ENCODE peak calls at places on chromosomes 2 and 18, in four cellular contexts. One of them, this sample, is unnamed.

GRCh38 chr2:44397447-44397846 is 35.7 kb downstream of the CAMKMT start:
- DNase-seq in AG04450: no peak
- DNase-seq in CD8-positive, alpha-beta T cell: no peak
- DNase-seq in A549: no peak
- DNase-seq in this sample: no peak

GRCh38 chr2:173149491-173149890 is 73.8 kb downstream of the MAP3K20 start:
- DNase-seq in AG04450: no peak
- DNase-seq in CD8-positive, alpha-beta T cell: peak
- DNase-seq in A549: no peak
- DNase-seq in this sample: no peak

GRCh38 chr2:241040811-241041334 is 42.5 kb downstream of the SNED1 start:
- DNase-seq in AG04450: no peak
- DNase-seq in CD8-positive, alpha-beta T cell: no peak
- DNase-seq in A549: no peak
- DNase-seq in this sample: no peak

GRCh38 chr18:13457327-13457726 is 238.8 kb downstream of the LDLRAD4 start:
- DNase-seq in AG04450: no peak
- DNase-seq in CD8-positive, alpha-beta T cell: no peak
- DNase-seq in A549: no peak
- DNase-seq in this sample: no peak

GRCh38 chr18:44637210-44638051 is 43.3 kb upstream of the SETBP1 start:
- DNase-seq in AG04450: no peak
- DNase-seq in CD8-positive, alpha-beta T cell: no peak
- DNase-seq in A549: peak
- DNase-seq in this sample: no peak

GRCh38 chr18:59861009-59861408 is 38.8 kb upstream of the PMAIP1 start:
- DNase-seq in AG04450: no peak
- DNase-seq in CD8-positive, alpha-beta T cell: no peak
- DNase-seq in A549: no peak
- DNase-seq in this sample: no peak

GRCh38 chr2:19746611-19747309 is 155.0 kb downstream of the TTC32 start:
- DNase-seq in AG04450: no peak
- DNase-seq in CD8-positive, alpha-beta T cell: no peak
- DNase-seq in A549: peak
- DNase-seq in this sample: no peak

GRCh38 chr2:116719841-116720240 is 1094.7 kb upstream of the DDX18 start:
- DNase-seq in AG04450: no peak
- DNase-seq in CD8-positive, alpha-beta T cell: no peak
- DNase-seq in A549: no peak
- DNase-seq in this sample: peak

GRCh38 chr18:43442571-43442970 is 165.3 kb upstream of the SYT4 start:
- DNase-seq in AG04450: no peak
- DNase-seq in CD8-positive, alpha-beta T cell: no peak
- DNase-seq in A549: no peak
- DNase-seq in this sample: no peak

GRCh38 chr2:85852979-85853498 is 35.8 kb downstream of the ST3GAL5 start:
- DNase-seq in AG04450: no peak
- DNase-seq in CD8-positive, alpha-beta T cell: peak
- DNase-seq in A549: no peak
- DNase-seq in this sample: no peak

GRCh38 chr2:183037281-183037659 is 987 bp downstream of the NCKAP1 start:
- DNase-seq in AG04450: no peak
- DNase-seq in CD8-positive, alpha-beta T cell: no peak
- DNase-seq in A549: no peak
- DNase-seq in this sample: no peak

GRCh38 chr2:74505448-74506246 is 1.8 kb downstream of the PCGF1 start:
- DNase-seq in AG04450: no peak
- DNase-seq in CD8-positive, alpha-beta T cell: no peak
- DNase-seq in A549: no peak
- DNase-seq in this sample: no peak

GRCh38 chr2:235740821-235741220 is 247.0 kb downstream of the AGAP1 start:
- DNase-seq in AG04450: no peak
- DNase-seq in CD8-positive, alpha-beta T cell: no peak
- DNase-seq in A549: peak
- DNase-seq in this sample: no peak

GRCh38 chr2:191565647-191566198 is 112.2 kb upstream of the NABP1 start:
- DNase-seq in AG04450: no peak
- DNase-seq in CD8-positive, alpha-beta T cell: no peak
- DNase-seq in A549: no peak
- DNase-seq in this sample: no peak

GRCh38 chr2:25228848-25229674 is 60.7 kb upstream of the POMC start:
- DNase-seq in AG04450: peak
- DNase-seq in CD8-positive, alpha-beta T cell: peak
- DNase-seq in A549: peak
- DNase-seq in this sample: no peak

GRCh38 chr2:166900700-166901099 is 12.4 kb downstream of the XIRP2 start:
- DNase-seq in AG04450: no peak
- DNase-seq in CD8-positive, alpha-beta T cell: no peak
- DNase-seq in A549: peak
- DNase-seq in this sample: no peak

GRCh38 chr2:172208881-172209325 is 106.2 kb upstream of the DLX2 start:
- DNase-seq in AG04450: no peak
- DNase-seq in CD8-positive, alpha-beta T cell: no peak
- DNase-seq in A549: no peak
- DNase-seq in this sample: no peak

GRCh38 chr2:60586081-60586480 is 32.6 kb upstream of the BCL11A start:
- DNase-seq in AG04450: no peak
- DNase-seq in CD8-positive, alpha-beta T cell: no peak
- DNase-seq in A549: no peak
- DNase-seq in this sample: peak

GRCh38 chr2:226215902-226216503 is 583.6 kb downstream of the IRS1 start:
- DNase-seq in AG04450: no peak
- DNase-seq in CD8-positive, alpha-beta T cell: peak
- DNase-seq in A549: peak
- DNase-seq in this sample: no peak

GRCh38 chr2:221465776-221466175 is 106.3 kb downstream of the EPHA4 start:
- DNase-seq in AG04450: no peak
- DNase-seq in CD8-positive, alpha-beta T cell: no peak
- DNase-seq in A549: no peak
- DNase-seq in this sample: no peak

GRCh38 chr2:104861295-104862060 is 7.6 kb downstream of the POU3F3 start:
- DNase-seq in AG04450: no peak
- DNase-seq in CD8-positive, alpha-beta T cell: no peak
- DNase-seq in A549: no peak
- DNase-seq in this sample: no peak

GRCh38 chr2:95311821-95312542 is 14.8 kb downstream of the KCNIP3 start:
- DNase-seq in AG04450: no peak
- DNase-seq in CD8-positive, alpha-beta T cell: no peak
- DNase-seq in A549: no peak
- DNase-seq in this sample: no peak

GRCh38 chr18:30971338-30971956 is 71.1 kb downstream of the DSC3 start:
- DNase-seq in AG04450: no peak
- DNase-seq in CD8-positive, alpha-beta T cell: no peak
- DNase-seq in A549: peak
- DNase-seq in this sample: no peak

GRCh38 chr18:44598514-44598913 is 82.2 kb upstream of the SETBP1 start:
- DNase-seq in AG04450: no peak
- DNase-seq in CD8-positive, alpha-beta T cell: no peak
- DNase-seq in A549: no peak
- DNase-seq in this sample: no peak

GRCh38 chr2:168633200-168633599 is 169.2 kb upstream of the NOSTRIN start:
- DNase-seq in AG04450: no peak
- DNase-seq in CD8-positive, alpha-beta T cell: no peak
- DNase-seq in A549: no peak
- DNase-seq in this sample: no peak

GRCh38 chr2:222939208-222939846 is 78.5 kb downstream of the ACSL3 start:
- DNase-seq in AG04450: no peak
- DNase-seq in CD8-positive, alpha-beta T cell: peak
- DNase-seq in A549: peak
- DNase-seq in this sample: no peak

GRCh38 chr18:68925268-68925667 is 127.4 kb downstream of the CCDC102B start:
- DNase-seq in AG04450: no peak
- DNase-seq in CD8-positive, alpha-beta T cell: no peak
- DNase-seq in A549: no peak
- DNase-seq in this sample: no peak

DNA sequence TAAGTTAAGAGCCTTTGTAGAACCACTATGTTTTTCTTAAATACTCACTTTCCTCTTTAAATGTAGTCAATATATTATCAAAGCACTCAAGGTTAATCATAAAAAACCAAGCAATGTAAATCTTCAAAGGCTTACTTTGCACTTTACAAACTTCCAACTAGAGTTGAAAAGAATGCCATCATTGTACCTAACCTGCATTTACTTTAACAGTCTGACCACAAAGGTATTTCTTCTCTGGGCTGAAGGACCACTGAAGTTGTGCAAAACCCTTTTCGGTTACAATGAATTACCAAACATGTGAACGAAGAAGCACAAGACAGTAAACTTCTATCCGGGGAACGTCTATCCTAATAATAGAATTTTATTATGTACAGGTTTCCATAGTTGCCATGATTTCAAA is 3.0 kb downstream of the HNRNPLL start:
- DNase-seq in AG04450: no peak
- DNase-seq in CD8-positive, alpha-beta T cell: no peak
- DNase-seq in A549: no peak
- DNase-seq in this sample: no peak
- H3K27ac ChIP-seq in AG04450: no peak
- H3K27ac ChIP-seq in CD8-positive, alpha-beta T cell: no peak
- H3K27ac ChIP-seq in A549: no peak
- H3K27ac ChIP-seq in this sample: no peak

GRCh38 chr2:42659601-42660000 is 91.2 kb downstream of the MTA3 start:
- DNase-seq in AG04450: no peak
- DNase-seq in CD8-positive, alpha-beta T cell: no peak
- DNase-seq in A549: no peak
- DNase-seq in this sample: no peak

GRCh38 chr2:42663828-42664227 is 95.4 kb downstream of the MTA3 start:
- DNase-seq in AG04450: no peak
- DNase-seq in CD8-positive, alpha-beta T cell: no peak
- DNase-seq in A549: no peak
- DNase-seq in this sample: no peak

DNA sequence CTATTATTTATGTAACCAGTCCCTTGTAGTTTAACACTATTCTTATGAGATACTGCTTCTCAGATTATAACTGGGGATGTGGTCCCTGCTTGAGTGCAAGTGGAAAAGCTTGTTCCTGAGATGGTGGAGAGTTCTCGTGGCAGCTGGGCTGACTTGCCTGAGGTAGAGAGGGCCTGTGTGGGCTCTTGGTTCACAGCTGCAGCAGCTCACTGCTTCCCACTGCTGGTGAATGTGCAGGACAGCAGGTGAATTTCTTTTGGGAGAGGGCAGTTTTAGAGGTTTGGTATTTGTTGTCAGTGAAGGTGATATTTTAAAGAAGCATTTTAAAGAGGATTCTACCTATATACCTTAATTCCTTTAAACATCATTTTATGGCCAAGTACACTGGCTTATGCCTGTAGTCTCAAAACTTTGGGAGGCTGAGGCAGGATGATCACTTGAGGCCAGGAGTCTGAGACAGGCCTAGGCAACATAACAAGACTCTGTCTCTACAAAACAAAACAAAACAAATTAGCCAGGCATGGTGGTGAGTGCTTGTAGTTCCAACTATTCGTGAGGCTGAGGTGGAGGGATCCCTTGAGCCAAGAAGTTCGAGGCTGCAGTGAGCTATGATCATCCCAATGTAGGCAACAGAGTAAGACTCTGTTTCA is 94.8 kb downstream of the MTA3 start:
- DNase-seq in AG04450: peak
- DNase-seq in CD8-positive, alpha-beta T cell: peak
- DNase-seq in A549: peak
- DNase-seq in this sample: peak
- H3K27ac ChIP-seq in AG04450: no peak
- H3K27ac ChIP-seq in CD8-positive, alpha-beta T cell: no peak
- H3K27ac ChIP-seq in A549: no peak
- H3K27ac ChIP-seq in this sample: no peak

GRCh38 chr2:177882501-177882900 is 190.1 kb downstream of the PDE11A start:
- DNase-seq in AG04450: no peak
- DNase-seq in CD8-positive, alpha-beta T cell: no peak
- DNase-seq in A549: no peak
- DNase-seq in this sample: no peak

GRCh38 chr2:177880278-177880677 is 192.3 kb downstream of the PDE11A start:
- DNase-seq in AG04450: no peak
- DNase-seq in CD8-positive, alpha-beta T cell: no peak
- DNase-seq in A549: no peak
- DNase-seq in this sample: no peak

GRCh38 chr2:177883177-177883576 is 189.4 kb downstream of the PDE11A start:
- DNase-seq in AG04450: no peak
- DNase-seq in CD8-positive, alpha-beta T cell: no peak
- DNase-seq in A549: no peak
- DNase-seq in this sample: no peak

GRCh38 chr2:177881921-177882320 is 190.7 kb downstream of the PDE11A start:
- DNase-seq in AG04450: no peak
- DNase-seq in CD8-positive, alpha-beta T cell: no peak
- DNase-seq in A549: no peak
- DNase-seq in this sample: no peak

GRCh38 chr2:177881001-177881748 is 191.4 kb downstream of the PDE11A start:
- DNase-seq in AG04450: no peak
- DNase-seq in CD8-positive, alpha-beta T cell: no peak
- DNase-seq in A549: no peak
- DNase-seq in this sample: no peak
- H3K27ac ChIP-seq in AG04450: no peak
- H3K27ac ChIP-seq in CD8-positive, alpha-beta T cell: no peak
- H3K27ac ChIP-seq in A549: no peak
- H3K27ac ChIP-seq in this sample: no peak

GRCh38 chr2:237150831-237151230 is 65.1 kb downstream of the COPS8 start:
- DNase-seq in AG04450: no peak
- DNase-seq in CD8-positive, alpha-beta T cell: no peak
- DNase-seq in A549: no peak
- DNase-seq in this sample: no peak
- H3K27ac ChIP-seq in AG04450: no peak
- H3K27ac ChIP-seq in CD8-positive, alpha-beta T cell: no peak
- H3K27ac ChIP-seq in A549: no peak
- H3K27ac ChIP-seq in this sample: no peak

GRCh38 chr2:128317186-128317897 is 1.3 kb downstream of the HS6ST1 start:
- DNase-seq in AG04450: no peak
- DNase-seq in CD8-positive, alpha-beta T cell: peak
- DNase-seq in A549: no peak
- DNase-seq in this sample: no peak
- H3K27ac ChIP-seq in AG04450: no peak
- H3K27ac ChIP-seq in CD8-positive, alpha-beta T cell: no peak
- H3K27ac ChIP-seq in A549: peak
- H3K27ac ChIP-seq in this sample: no peak

GRCh38 chr18:3722662-3723433 is 272.9 kb downstream of the TGIF1 start:
- DNase-seq in AG04450: peak
- DNase-seq in CD8-positive, alpha-beta T cell: no peak
- DNase-seq in A549: peak
- DNase-seq in this sample: no peak
- H3K27ac ChIP-seq in AG04450: peak
- H3K27ac ChIP-seq in CD8-positive, alpha-beta T cell: no peak
- H3K27ac ChIP-seq in A549: no peak
- H3K27ac ChIP-seq in this sample: no peak

DNA sequence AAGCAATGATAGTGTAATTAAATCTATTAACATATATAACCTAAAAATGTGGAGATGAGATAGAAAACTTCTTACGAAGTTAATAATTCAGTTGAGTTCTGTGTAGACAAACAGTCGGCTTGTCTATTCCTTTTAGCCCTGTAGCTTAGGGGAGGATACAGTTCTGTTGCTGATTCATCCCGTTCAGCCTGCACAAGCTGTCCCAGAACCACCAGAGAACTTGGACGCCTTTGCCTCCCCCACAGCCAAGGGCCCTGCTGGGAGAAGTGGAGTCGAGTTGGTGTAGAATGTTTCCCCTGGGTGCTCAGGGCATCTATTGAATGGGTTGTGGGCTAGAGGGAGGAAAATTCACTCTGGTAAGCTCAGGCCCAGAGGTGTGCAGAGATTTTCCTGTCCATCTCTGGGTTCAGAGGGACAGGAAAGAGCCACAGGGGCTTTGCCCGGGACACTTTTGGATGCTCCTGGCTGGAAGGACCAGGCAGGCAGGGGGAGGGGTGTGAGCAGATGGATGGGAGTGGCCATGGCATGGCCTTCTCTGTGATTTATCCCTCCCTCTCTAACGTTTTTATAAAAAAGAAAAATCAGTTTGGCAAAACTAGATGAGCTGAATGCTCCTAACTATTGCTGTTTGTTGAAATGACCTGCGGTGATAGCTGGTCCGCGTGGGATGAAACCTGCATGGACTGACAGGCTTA is 42.8 kb upstream of the GALR1 start:
- DNase-seq in AG04450: peak
- DNase-seq in CD8-positive, alpha-beta T cell: no peak
- DNase-seq in A549: no peak
- DNase-seq in this sample: no peak
- H3K27ac ChIP-seq in AG04450: no peak
- H3K27ac ChIP-seq in CD8-positive, alpha-beta T cell: no peak
- H3K27ac ChIP-seq in A549: peak
- H3K27ac ChIP-seq in this sample: no peak